ENCODE peak calls at places on chromosomes 13 and 19, in nine cellular contexts. B is HS-5; A is activated CD4-positive, alpha-beta T cell treated with anti-CD3 and anti-CD28 coated beads, Interleukin-2, amount 10 ng/mL, durations not matched to agents 7 days and 5 days; N is NCI-H526 treated with DMSO at 0.1 percent for 48 hours; O is activated naive CD4-positive, alpha-beta T cell treated with Interleukin-2 at 50 U/mL for 16 hours; M is activated CD8-positive, alpha-beta memory T cell treated with anti-CD3 and anti-CD28 coated beads for 4 hours; D is activated T-cell treated with anti-CD3 and anti-CD28 coated beads, Interleukin-2, amount 50 U/mL, for 72 hours; C is NCI-H446; P is activated T-helper 2 cell treated with anti-CD3 and anti-CD28 coated beads, Interferon-gamma antibody, Interleukin-2, Interleukin-4, amounts not matched to agents 10 μg/mL and 5 μg/mL and 100 μg/mL, durations not matched to agents 14 hours and 24 hours and 36 hours. H is an unnamed sample.

GRCh38 chr19:21587117-21587461 is 81.7 kb downstream of the ZNF429 start:
- DNase-seq in B (no peak), C (no peak), P (no peak), D (no peak), A (no peak), M (no peak), N (no peak), O (no peak), H (no peak)

GRCh38 chr13:95185851-95186250 is 115.4 kb downstream of the ABCC4 start:
- DNase-seq in D (peak), C (no peak), B (no peak), N (no peak), A (peak), O (peak), M (peak), P (peak), H (no peak)

GRCh38 chr19:36489920-36490415 is 607 bp upstream of the ZNF566 start:
- DNase-seq in M (peak), D (peak), A (peak), P (no peak), C (no peak), B (no peak), N (peak), O (peak), H (no peak)

GRCh38 chr19:58428617-58429016 is 11.3 kb downstream of the ZNF132 start:
- DNase-seq in D (no peak), N (no peak), B (no peak), A (no peak), C (no peak), O (no peak), M (no peak), P (no peak), H (no peak)

GRCh38 chr13:111639994-111640393 is 319.6 kb downstream of the TEX29 start:
- DNase-seq in C (no peak), D (no peak), O (no peak), N (no peak), M (no peak), P (no peak), B (no peak), A (no peak), H (no peak)

GRCh38 chr19:13968383-13968935 is 16.1 kb downstream of the DCAF15 start:
- DNase-seq in C (no peak), N (no peak), D (no peak), M (no peak), P (no peak), A (no peak), B (no peak), O (no peak), H (no peak)

GRCh38 chr13:112438094-112438493 is 61.9 kb downstream of the SPACA7 start:
- DNase-seq in A (no peak), B (no peak), C (no peak), P (no peak), D (no peak), N (no peak), M (no peak), O (no peak), H (no peak)

GRCh38 chr13:30551194-30551593 is 66.5 kb upstream of the USPL1 start:
- DNase-seq in C (no peak), A (peak), B (no peak), N (peak), D (no peak), P (no peak), M (no peak), O (no peak), H (no peak)

GRCh38 chr19:2552859-2553258 is 76.9 kb downstream of the GADD45B start:
- DNase-seq in D (peak), B (no peak), P (peak), C (no peak), A (peak), M (peak), O (peak), N (no peak), H (peak)

GRCh38 chr13:51518847-51519246 is 65.4 kb upstream of the WDFY2 start:
- DNase-seq in C (no peak), O (peak), N (no peak), M (no peak), A (no peak), D (peak), B (peak), P (no peak), H (no peak)

GRCh38 chr13:33757713-33758112 is 60.2 kb upstream of the RFC3 start:
- DNase-seq in D (no peak), C (no peak), A (no peak), B (no peak), P (no peak), O (no peak), M (no peak), N (no peak), H (peak)

GRCh38 chr13:23466144-23467002 is 32.9 kb upstream of the SACS start:
- DNase-seq in N (peak), O (peak), D (peak), M (peak), C (peak), A (peak), B (peak), P (peak), H (peak)

H was measured in GM06990.